ENCODE peak calls at places on chromosomes 7 and 10, in six cellular contexts. One of them, this sample, is unnamed.

GRCh38 chr7:64946772-64947171 is 43.7 kb downstream of the ZNF273 start:
- DNase-seq in gastrocnemius medialis: no peak
- DNase-seq in fibroblast of the aortic adventitia: no peak
- DNase-seq in choroid plexus epithelial cell: no peak
- DNase-seq in fibroblast of pulmonary artery: peak
- DNase-seq in body of pancreas: peak
- DNase-seq in this sample: no peak

GRCh38 chr10:130747946-130748345 is 563.6 kb downstream of the TCERG1L start:
- DNase-seq in choroid plexus epithelial cell: no peak
- DNase-seq in fibroblast of pulmonary artery: no peak
- DNase-seq in fibroblast of the aortic adventitia: no peak
- DNase-seq in body of pancreas: no peak
- DNase-seq in gastrocnemius medialis: no peak
- DNase-seq in this sample: no peak

GRCh38 chr7:87404674-87405073 is 59.2 kb downstream of the CROT start:
- DNase-seq in gastrocnemius medialis: no peak
- DNase-seq in body of pancreas: no peak
- DNase-seq in fibroblast of the aortic adventitia: peak
- DNase-seq in choroid plexus epithelial cell: peak
- DNase-seq in fibroblast of pulmonary artery: peak
- DNase-seq in this sample: no peak

GRCh38 chr10:79082035-79082373 is 13.2 kb downstream of the ZMIZ1 start:
- DNase-seq in fibroblast of the aortic adventitia: no peak
- DNase-seq in body of pancreas: no peak
- DNase-seq in gastrocnemius medialis: no peak
- DNase-seq in fibroblast of pulmonary artery: no peak
- DNase-seq in choroid plexus epithelial cell: no peak
- DNase-seq in this sample: no peak

GRCh38 chr10:558891-559766 is 130.3 kb downstream of the DIP2C start:
- DNase-seq in gastrocnemius medialis: no peak
- DNase-seq in fibroblast of the aortic adventitia: no peak
- DNase-seq in body of pancreas: no peak
- DNase-seq in fibroblast of pulmonary artery: no peak
- DNase-seq in choroid plexus epithelial cell: no peak
- DNase-seq in this sample: no peak

GRCh38 chr7:106552645-106553445 is 108.1 kb downstream of the CCDC71L start:
- DNase-seq in fibroblast of pulmonary artery: no peak
- DNase-seq in gastrocnemius medialis: no peak
- DNase-seq in choroid plexus epithelial cell: no peak
- DNase-seq in fibroblast of the aortic adventitia: no peak
- DNase-seq in body of pancreas: no peak
- DNase-seq in this sample: no peak

GRCh38 chr7:132485600-132486594 is 90.4 kb downstream of the PLXNA4 start:
- DNase-seq in fibroblast of the aortic adventitia: peak
- DNase-seq in body of pancreas: peak
- DNase-seq in choroid plexus epithelial cell: no peak
- DNase-seq in gastrocnemius medialis: no peak
- DNase-seq in fibroblast of pulmonary artery: peak
- DNase-seq in this sample: no peak

GRCh38 chr7:129363-130221 is 62.8 kb upstream of the FAM20C start:
- DNase-seq in choroid plexus epithelial cell: no peak
- DNase-seq in fibroblast of pulmonary artery: peak
- DNase-seq in body of pancreas: no peak
- DNase-seq in fibroblast of the aortic adventitia: peak
- DNase-seq in gastrocnemius medialis: no peak
- DNase-seq in this sample: no peak

GRCh38 chr10:123147635-123148413 is at the start of gene HMX2:
- DNase-seq in fibroblast of pulmonary artery: no peak
- DNase-seq in body of pancreas: no peak
- DNase-seq in gastrocnemius medialis: no peak
- DNase-seq in fibroblast of the aortic adventitia: no peak
- DNase-seq in choroid plexus epithelial cell: no peak
- DNase-seq in this sample: no peak

GRCh38 chr7:2680256-2680655 is 7.7 kb upstream of the AMZ1 start:
- DNase-seq in body of pancreas: no peak
- DNase-seq in fibroblast of pulmonary artery: no peak
- DNase-seq in gastrocnemius medialis: no peak
- DNase-seq in fibroblast of the aortic adventitia: no peak
- DNase-seq in choroid plexus epithelial cell: no peak
- DNase-seq in this sample: no peak

GRCh38 chr10:22473459-22473858 is 128.2 kb downstream of the SPAG6 start:
- DNase-seq in fibroblast of the aortic adventitia: peak
- DNase-seq in fibroblast of pulmonary artery: no peak
- DNase-seq in body of pancreas: no peak
- DNase-seq in choroid plexus epithelial cell: no peak
- DNase-seq in gastrocnemius medialis: no peak
- DNase-seq in this sample: no peak

GRCh38 chr10:50416885-50417284 is 165.6 kb upstream of the ASAH2 start:
- DNase-seq in fibroblast of pulmonary artery: no peak
- DNase-seq in body of pancreas: no peak
- DNase-seq in fibroblast of the aortic adventitia: no peak
- DNase-seq in choroid plexus epithelial cell: no peak
- DNase-seq in gastrocnemius medialis: no peak
- DNase-seq in this sample: no peak

GRCh38 chr7:106273009-106273695 is 11.6 kb downstream of the NAMPT start:
- DNase-seq in fibroblast of pulmonary artery: peak
- DNase-seq in gastrocnemius medialis: no peak
- DNase-seq in fibroblast of the aortic adventitia: no peak
- DNase-seq in choroid plexus epithelial cell: no peak
- DNase-seq in body of pancreas: no peak
- DNase-seq in this sample: no peak

GRCh38 chr10:26488344-26488743 is 50.2 kb downstream of the APBB1IP start:
- DNase-seq in choroid plexus epithelial cell: no peak
- DNase-seq in fibroblast of pulmonary artery: peak
- DNase-seq in fibroblast of the aortic adventitia: peak
- DNase-seq in gastrocnemius medialis: no peak
- DNase-seq in body of pancreas: no peak
- DNase-seq in this sample: no peak

GRCh38 chr10:118569241-118569881 is 26.1 kb downstream of the PRLHR start:
- DNase-seq in gastrocnemius medialis: no peak
- DNase-seq in fibroblast of the aortic adventitia: peak
- DNase-seq in fibroblast of pulmonary artery: peak
- DNase-seq in choroid plexus epithelial cell: peak
- DNase-seq in body of pancreas: no peak
- DNase-seq in this sample: peak

GRCh38 chr10:96831200-96831866 is 765 bp upstream of the LCOR start:
- DNase-seq in fibroblast of pulmonary artery: no peak
- DNase-seq in choroid plexus epithelial cell: no peak
- DNase-seq in body of pancreas: no peak
- DNase-seq in fibroblast of the aortic adventitia: no peak
- DNase-seq in gastrocnemius medialis: no peak
- DNase-seq in this sample: no peak

GRCh38 chr10:15084502-15084922 is 4.1 kb downstream of the ACBD7 start:
- DNase-seq in choroid plexus epithelial cell: peak
- DNase-seq in body of pancreas: peak
- DNase-seq in gastrocnemius medialis: no peak
- DNase-seq in fibroblast of pulmonary artery: peak
- DNase-seq in fibroblast of the aortic adventitia: peak
- DNase-seq in this sample: peak

GRCh38 chr7:101728888-101729883 is 88.2 kb upstream of the CUX1 start:
- DNase-seq in fibroblast of pulmonary artery: peak
- DNase-seq in gastrocnemius medialis: no peak
- DNase-seq in body of pancreas: no peak
- DNase-seq in fibroblast of the aortic adventitia: peak
- DNase-seq in choroid plexus epithelial cell: peak
- DNase-seq in this sample: peak

GRCh38 chr7:584122-584465 is 64.4 kb upstream of the PDGFA start:
- DNase-seq in fibroblast of pulmonary artery: no peak
- DNase-seq in choroid plexus epithelial cell: no peak
- DNase-seq in body of pancreas: no peak
- DNase-seq in gastrocnemius medialis: no peak
- DNase-seq in fibroblast of the aortic adventitia: no peak
- DNase-seq in this sample: peak

GRCh38 chr10:56357018-56357417 is 4.0 kb downstream of the ZWINT start:
- DNase-seq in choroid plexus epithelial cell: no peak
- DNase-seq in gastrocnemius medialis: no peak
- DNase-seq in body of pancreas: no peak
- DNase-seq in fibroblast of pulmonary artery: no peak
- DNase-seq in fibroblast of the aortic adventitia: no peak
- DNase-seq in this sample: no peak

GRCh38 chr10:56360583-56360966 is 484 bp downstream of the ZWINT start:
- DNase-seq in gastrocnemius medialis: no peak
- DNase-seq in fibroblast of the aortic adventitia: no peak
- DNase-seq in choroid plexus epithelial cell: no peak
- DNase-seq in body of pancreas: no peak
- DNase-seq in fibroblast of pulmonary artery: no peak
- DNase-seq in this sample: no peak

GRCh38 chr10:56360967-56361841 is at the start of gene ZWINT:
- DNase-seq in gastrocnemius medialis: peak
- DNase-seq in body of pancreas: peak
- DNase-seq in choroid plexus epithelial cell: peak
- DNase-seq in fibroblast of the aortic adventitia: peak
- DNase-seq in fibroblast of pulmonary artery: peak
- DNase-seq in this sample: peak

DNA sequence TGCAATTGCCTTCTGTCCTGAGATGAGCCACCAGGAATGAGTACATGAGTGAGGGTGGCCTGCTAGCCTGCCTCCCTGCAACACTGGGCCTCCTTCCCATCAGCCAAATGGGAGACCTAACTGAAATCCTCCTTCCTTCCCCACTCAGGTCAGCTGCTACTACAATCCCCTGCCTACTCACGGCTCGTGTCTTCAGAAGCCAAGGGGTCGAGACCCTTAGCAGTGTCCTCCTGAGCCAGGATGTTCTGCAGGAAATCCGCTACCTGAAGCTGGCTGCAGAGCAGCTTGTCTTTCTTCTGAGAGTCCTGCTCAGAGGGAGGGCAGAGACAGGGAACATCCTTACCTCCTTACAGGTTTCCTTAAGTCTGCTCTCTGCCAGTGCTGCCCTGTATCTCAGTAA is 1.2 kb downstream of the ZWINT start:
- DNase-seq in choroid plexus epithelial cell: no peak
- DNase-seq in body of pancreas: no peak
- DNase-seq in gastrocnemius medialis: no peak
- DNase-seq in fibroblast of pulmonary artery: no peak
- DNase-seq in fibroblast of the aortic adventitia: no peak
- DNase-seq in this sample: no peak
- H3K4me3 ChIP-seq in choroid plexus epithelial cell: no peak
- H3K4me3 ChIP-seq in body of pancreas: no peak
- H3K4me3 ChIP-seq in gastrocnemius medialis: no peak
- H3K4me3 ChIP-seq in fibroblast of pulmonary artery: no peak
- H3K4me3 ChIP-seq in fibroblast of the aortic adventitia: peak
- H3K4me3 ChIP-seq in this sample: peak

GRCh38 chr7:98877692-98878364 is 504 bp upstream of the TRRAP start:
- DNase-seq in choroid plexus epithelial cell: no peak
- DNase-seq in gastrocnemius medialis: no peak
- DNase-seq in fibroblast of the aortic adventitia: no peak
- DNase-seq in body of pancreas: peak
- DNase-seq in fibroblast of pulmonary artery: no peak
- DNase-seq in this sample: no peak

GRCh38 chr7:98879989-98880337 is 1.6 kb downstream of the TRRAP start:
- DNase-seq in fibroblast of the aortic adventitia: no peak
- DNase-seq in choroid plexus epithelial cell: no peak
- DNase-seq in body of pancreas: no peak
- DNase-seq in gastrocnemius medialis: no peak
- DNase-seq in fibroblast of pulmonary artery: no peak
- DNase-seq in this sample: no peak

GRCh38 chr7:98878365-98879197 is at the start of gene TRRAP:
- DNase-seq in fibroblast of pulmonary artery: peak
- DNase-seq in fibroblast of the aortic adventitia: peak
- DNase-seq in gastrocnemius medialis: peak
- DNase-seq in body of pancreas: peak
- DNase-seq in choroid plexus epithelial cell: peak
- DNase-seq in this sample: peak

GRCh38 chr7:98880485-98880884 is 2.2 kb downstream of the TRRAP start:
- DNase-seq in body of pancreas: no peak
- DNase-seq in fibroblast of the aortic adventitia: no peak
- DNase-seq in fibroblast of pulmonary artery: no peak
- DNase-seq in choroid plexus epithelial cell: no peak
- DNase-seq in gastrocnemius medialis: no peak
- DNase-seq in this sample: no peak

DNA sequence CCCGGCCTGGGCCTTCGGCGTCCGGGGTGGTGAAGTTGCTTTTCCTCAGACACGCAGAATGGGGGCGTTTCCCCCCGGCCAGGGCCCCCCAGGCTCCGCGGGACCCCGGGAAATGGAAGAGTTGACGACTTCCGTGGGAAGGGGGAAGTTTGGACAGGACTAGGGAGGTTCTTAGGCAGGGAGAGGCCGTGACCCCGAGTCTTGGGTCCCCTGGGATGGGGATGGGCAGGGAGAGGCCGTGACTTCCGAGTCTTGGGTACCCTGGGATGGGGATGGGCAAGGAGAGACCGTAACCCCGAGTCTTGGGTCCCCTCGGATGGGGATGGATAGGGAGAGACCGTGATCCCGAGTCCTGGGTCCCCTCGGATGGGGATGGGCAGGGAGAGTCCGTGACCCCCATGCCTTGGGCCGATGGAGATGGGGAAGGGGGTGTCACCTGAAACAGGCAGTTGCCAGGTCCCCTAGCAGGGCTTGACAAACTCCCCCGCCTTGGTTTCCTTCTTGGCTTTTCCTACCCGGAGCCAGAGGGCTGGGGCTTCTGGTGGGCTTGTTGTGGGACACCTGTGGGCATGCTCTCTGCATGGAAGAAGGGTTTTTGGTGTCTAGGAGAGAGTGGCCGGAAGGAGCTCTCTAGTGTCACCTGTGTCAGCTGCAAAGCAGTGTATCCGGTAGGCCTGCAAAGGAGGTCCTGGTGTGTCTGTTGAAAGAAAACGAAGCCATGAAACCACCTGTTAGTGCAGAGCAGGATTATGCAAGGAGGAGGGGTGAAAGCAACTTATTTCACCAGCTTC is 1.1 kb downstream of the TRRAP start:
- DNase-seq in choroid plexus epithelial cell: peak
- DNase-seq in body of pancreas: peak
- DNase-seq in fibroblast of pulmonary artery: no peak
- DNase-seq in gastrocnemius medialis: peak
- DNase-seq in fibroblast of the aortic adventitia: no peak
- DNase-seq in this sample: peak
- TF ChIP-seq CTCF in choroid plexus epithelial cell: peak
- TF ChIP-seq CTCF in body of pancreas: peak
- TF ChIP-seq CTCF in fibroblast of pulmonary artery: no peak
- TF ChIP-seq CTCF in gastrocnemius medialis: no peak
- TF ChIP-seq CTCF in fibroblast of the aortic adventitia: no peak
- TF ChIP-seq CTCF in this sample: peak

GRCh38 chr7:90067171-90067570 is 87.1 kb upstream of the STEAP1 start:
- DNase-seq in body of pancreas: no peak
- DNase-seq in fibroblast of pulmonary artery: no peak
- DNase-seq in choroid plexus epithelial cell: no peak
- DNase-seq in fibroblast of the aortic adventitia: no peak
- DNase-seq in gastrocnemius medialis: no peak
- DNase-seq in this sample: no peak
- H3K4me3 ChIP-seq in body of pancreas: no peak
- H3K4me3 ChIP-seq in fibroblast of pulmonary artery: no peak
- H3K4me3 ChIP-seq in choroid plexus epithelial cell: no peak
- H3K4me3 ChIP-seq in fibroblast of the aortic adventitia: no peak
- H3K4me3 ChIP-seq in gastrocnemius medialis: no peak
- H3K4me3 ChIP-seq in this sample: no peak

GRCh38 chr7:83832009-83832408 is 183.1 kb upstream of the SEMA3E start:
- DNase-seq in gastrocnemius medialis: no peak
- DNase-seq in fibroblast of the aortic adventitia: no peak
- DNase-seq in body of pancreas: no peak
- DNase-seq in choroid plexus epithelial cell: no peak
- DNase-seq in fibroblast of pulmonary artery: no peak
- DNase-seq in this sample: no peak

GRCh38 chr7:83835424-83835823 is 186.5 kb upstream of the SEMA3E start:
- DNase-seq in gastrocnemius medialis: no peak
- DNase-seq in fibroblast of pulmonary artery: no peak
- DNase-seq in fibroblast of the aortic adventitia: peak
- DNase-seq in choroid plexus epithelial cell: peak
- DNase-seq in body of pancreas: no peak
- DNase-seq in this sample: no peak

GRCh38 chr7:83837683-83838082 is 188.7 kb upstream of the SEMA3E start:
- DNase-seq in fibroblast of pulmonary artery: no peak
- DNase-seq in choroid plexus epithelial cell: no peak
- DNase-seq in gastrocnemius medialis: no peak
- DNase-seq in fibroblast of the aortic adventitia: no peak
- DNase-seq in body of pancreas: no peak
- DNase-seq in this sample: no peak

GRCh38 chr7:83836028-83836427 is 187.1 kb upstream of the SEMA3E start:
- DNase-seq in body of pancreas: no peak
- DNase-seq in fibroblast of the aortic adventitia: no peak
- DNase-seq in choroid plexus epithelial cell: no peak
- DNase-seq in gastrocnemius medialis: no peak
- DNase-seq in fibroblast of pulmonary artery: no peak
- DNase-seq in this sample: no peak
- TF ChIP-seq CTCF in body of pancreas: no peak
- TF ChIP-seq CTCF in fibroblast of the aortic adventitia: no peak
- TF ChIP-seq CTCF in choroid plexus epithelial cell: no peak
- TF ChIP-seq CTCF in gastrocnemius medialis: no peak
- TF ChIP-seq CTCF in fibroblast of pulmonary artery: no peak
- TF ChIP-seq CTCF in this sample: no peak

This sample was measured in epithelial cell of esophagus.